ENCODE peak calls at places on chromosomes 16 and 17, in four cellular contexts. One of them, this sample, is unnamed.
A peak's percentile ranks its signal among the peaks of the same experiment; 100 is the strongest.

GRCh38 chr17:4807534-4808377 is 804 bp downstream of the PLD2 start:
- DNase-seq in bronchial epithelial cell: no peak
- DNase-seq in OCI-LY7: no peak
- DNase-seq in uterus: no peak
- DNase-seq in this sample: no peak

GRCh38 chr17:82338858-82339633 is 5.5 kb upstream of the SECTM1 start:
- DNase-seq in bronchial epithelial cell: peak; percentile 74
- DNase-seq in OCI-LY7: no peak
- DNase-seq in uterus: peak; percentile 66
- DNase-seq in this sample: no peak

GRCh38 chr16:53087101-53087500 is 32.3 kb downstream of the CHD9 start:
- DNase-seq in bronchial epithelial cell: no peak
- DNase-seq in OCI-LY7: no peak
- DNase-seq in uterus: no peak
- DNase-seq in this sample: no peak

GRCh38 chr17:14211778-14212177 is 24.9 kb downstream of the CDRT15 start:
- DNase-seq in bronchial epithelial cell: no peak
- DNase-seq in OCI-LY7: no peak
- DNase-seq in uterus: peak; percentile 27
- DNase-seq in this sample: no peak

GRCh38 chr17:3843935-3844516 is 2.0 kb downstream of the NCBP3 start:
- DNase-seq in bronchial epithelial cell: peak; percentile 55
- DNase-seq in OCI-LY7: peak; percentile 72
- DNase-seq in uterus: no peak
- DNase-seq in this sample: no peak

GRCh38 chr16:82391690-82392089 is 221.7 kb upstream of the MPHOSPH6 start:
- DNase-seq in bronchial epithelial cell: no peak
- DNase-seq in OCI-LY7: no peak
- DNase-seq in uterus: no peak
- DNase-seq in this sample: no peak

GRCh38 chr17:60630352-60630751 is 30.4 kb downstream of the PPM1D start:
- DNase-seq in bronchial epithelial cell: no peak
- DNase-seq in OCI-LY7: no peak
- DNase-seq in uterus: peak; percentile 31
- DNase-seq in this sample: no peak

GRCh38 chr16:84526794-84527485 is 22.5 kb upstream of the MEAK7 start:
- DNase-seq in bronchial epithelial cell: no peak
- DNase-seq in OCI-LY7: no peak
- DNase-seq in uterus: no peak
- DNase-seq in this sample: no peak

GRCh38 chr16:57666353-57667068 is 1.6 kb upstream of the ADGRG3 start:
- DNase-seq in bronchial epithelial cell: no peak
- DNase-seq in OCI-LY7: no peak
- DNase-seq in uterus: no peak
- DNase-seq in this sample: no peak

GRCh38 chr16:67022531-67023214 is 6.3 kb upstream of the CBFB start:
- DNase-seq in bronchial epithelial cell: no peak
- DNase-seq in OCI-LY7: no peak
- DNase-seq in uterus: no peak
- DNase-seq in this sample: no peak

GRCh38 chr17:83174859-83175550 is 95.6 kb downstream of the METRNL start:
- DNase-seq in bronchial epithelial cell: no peak
- DNase-seq in OCI-LY7: peak; percentile 35
- DNase-seq in uterus: no peak
- DNase-seq in this sample: peak; percentile 60

GRCh38 chr17:79778504-79779087 is 648 bp downstream of the CBX2 start:
- DNase-seq in bronchial epithelial cell: no peak
- DNase-seq in OCI-LY7: peak; percentile 65
- DNase-seq in uterus: no peak
- DNase-seq in this sample: no peak

GRCh38 chr16:84929421-84930297 is 81.7 kb downstream of the ZDHHC7 start:
- DNase-seq in bronchial epithelial cell: no peak
- DNase-seq in OCI-LY7: no peak
- DNase-seq in uterus: peak; percentile 82
- DNase-seq in this sample: no peak

GRCh38 chr16:54135361-54136275 is 151.0 kb downstream of the IRX3 start:
- DNase-seq in bronchial epithelial cell: peak; percentile 81
- DNase-seq in OCI-LY7: no peak
- DNase-seq in uterus: no peak
- DNase-seq in this sample: no peak

GRCh38 chr16:54361813-54362212 is 75.2 kb upstream of the IRX3 start:
- DNase-seq in bronchial epithelial cell: no peak
- DNase-seq in OCI-LY7: no peak
- DNase-seq in uterus: no peak
- DNase-seq in this sample: no peak

GRCh38 chr17:29358421-29358820 is 31.7 kb upstream of the TAOK1 start:
- DNase-seq in bronchial epithelial cell: peak; percentile 35
- DNase-seq in OCI-LY7: no peak
- DNase-seq in uterus: no peak
- DNase-seq in this sample: no peak

GRCh38 chr17:59464246-59464645 is 101.2 kb upstream of the DHX40 start:
- DNase-seq in bronchial epithelial cell: no peak
- DNase-seq in OCI-LY7: no peak
- DNase-seq in uterus: no peak
- DNase-seq in this sample: no peak

GRCh38 chr16:30533748-30534367 is 800 bp downstream of the ZNF747 start:
- DNase-seq in bronchial epithelial cell: no peak
- DNase-seq in OCI-LY7: peak; percentile 45
- DNase-seq in uterus: no peak
- DNase-seq in this sample: peak; percentile 72

GRCh38 chr16:79047337-79047736 is 553.2 kb downstream of the MAF start:
- DNase-seq in bronchial epithelial cell: peak; percentile 39
- DNase-seq in OCI-LY7: peak; percentile 27
- DNase-seq in uterus: no peak
- DNase-seq in this sample: no peak

GRCh38 chr17:39152134-39152884 is 872 bp upstream of the PLXDC1 start:
- DNase-seq in bronchial epithelial cell: no peak
- DNase-seq in OCI-LY7: no peak
- DNase-seq in uterus: peak; percentile 59
- DNase-seq in this sample: no peak

GRCh38 chr16:23678430-23679273 is at the start of gene PLK1:
- DNase-seq in bronchial epithelial cell: peak; percentile 70
- DNase-seq in OCI-LY7: peak; percentile 88
- DNase-seq in uterus: peak; percentile 62
- DNase-seq in this sample: peak; percentile 87

GRCh38 chr17:15490634-15491261 is 23.3 kb upstream of the CDRT4 start:
- DNase-seq in bronchial epithelial cell: peak; percentile 31
- DNase-seq in OCI-LY7: no peak
- DNase-seq in uterus: peak; percentile 28
- DNase-seq in this sample: no peak

GRCh38 chr16:66161942-66162341 is 204.5 kb upstream of the CDH5 start:
- DNase-seq in bronchial epithelial cell: no peak
- DNase-seq in OCI-LY7: no peak
- DNase-seq in uterus: no peak
- DNase-seq in this sample: no peak

GRCh38 chr17:32127156-32127897 is 15.0 kb upstream of the RHOT1 start:
- DNase-seq in bronchial epithelial cell: peak; percentile 62
- DNase-seq in OCI-LY7: peak; percentile 64
- DNase-seq in uterus: peak; percentile 76
- DNase-seq in this sample: peak; percentile 84

GRCh38 chr17:18961634-18962493 is 9.9 kb downstream of the SLC5A10 start:
- DNase-seq in bronchial epithelial cell: peak; percentile 35
- DNase-seq in OCI-LY7: no peak
- DNase-seq in uterus: no peak
- DNase-seq in this sample: peak; percentile 40

GRCh38 chr16:73028263-73028662 is 19.7 kb downstream of the ZFHX3 start:
- DNase-seq in bronchial epithelial cell: no peak
- DNase-seq in OCI-LY7: no peak
- DNase-seq in uterus: no peak
- DNase-seq in this sample: no peak

GRCh38 chr16:50123417-50123816 is 29.7 kb upstream of the TENT4B start:
- DNase-seq in bronchial epithelial cell: no peak
- DNase-seq in OCI-LY7: no peak
- DNase-seq in uterus: no peak
- DNase-seq in this sample: no peak

GRCh38 chr17:67260051-67260987 is 15.3 kb upstream of the HELZ start:
- DNase-seq in bronchial epithelial cell: peak; percentile 43
- DNase-seq in OCI-LY7: no peak
- DNase-seq in uterus: peak; percentile 41
- DNase-seq in this sample: no peak

GRCh38 chr17:41917192-41917591 is 1.6 kb downstream of the ACLY start:
- DNase-seq in bronchial epithelial cell: peak; percentile 27
- DNase-seq in OCI-LY7: no peak
- DNase-seq in uterus: no peak
- DNase-seq in this sample: no peak

GRCh38 chr16:10200823-10201571 is 18.8 kb upstream of the GRIN2A start:
- DNase-seq in bronchial epithelial cell: no peak
- DNase-seq in OCI-LY7: no peak
- DNase-seq in uterus: no peak
- DNase-seq in this sample: no peak

GRCh38 chr17:39863918-39864746 is at the start of gene IKZF3:
- DNase-seq in bronchial epithelial cell: peak; percentile 54
- DNase-seq in OCI-LY7: peak; percentile 82
- DNase-seq in uterus: peak; percentile 19
- DNase-seq in this sample: peak; percentile 92

GRCh38 chr17:29682054-29682453 is 59.3 kb upstream of the CORO6 start:
- DNase-seq in bronchial epithelial cell: no peak
- DNase-seq in OCI-LY7: peak; percentile 78
- DNase-seq in uterus: no peak
- DNase-seq in this sample: no peak

GRCh38 chr16:78489072-78489471 is 389.6 kb downstream of the WWOX start:
- DNase-seq in bronchial epithelial cell: no peak
- DNase-seq in OCI-LY7: no peak
- DNase-seq in uterus: no peak
- DNase-seq in this sample: no peak

GRCh38 chr17:54220829-54221228 is 398.1 kb downstream of the KIF2B start:
- DNase-seq in bronchial epithelial cell: no peak
- DNase-seq in OCI-LY7: no peak
- DNase-seq in uterus: no peak
- DNase-seq in this sample: no peak

DNA sequence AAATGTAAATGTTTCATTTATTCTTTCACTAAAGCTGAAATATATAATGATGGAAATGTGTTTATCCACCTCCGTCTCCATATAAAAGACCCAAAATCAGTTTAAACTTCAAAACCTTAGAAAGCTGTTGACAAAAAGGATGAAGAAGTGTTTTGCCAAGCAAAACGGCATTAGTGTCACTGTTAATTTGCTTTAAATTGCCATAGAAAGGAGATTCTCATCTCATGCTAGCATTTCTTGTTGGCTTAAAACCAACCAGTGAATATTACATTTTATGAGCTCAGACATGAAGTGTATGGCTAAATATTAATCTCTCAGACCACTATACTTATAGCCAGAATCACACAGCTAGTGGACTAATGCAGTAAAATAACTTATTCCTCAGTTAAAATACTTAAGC is 398.8 kb downstream of the KIF2B start:
- DNase-seq in bronchial epithelial cell: no peak
- DNase-seq in OCI-LY7: no peak
- DNase-seq in uterus: no peak
- DNase-seq in this sample: no peak
- H3K4me3 ChIP-seq in bronchial epithelial cell: no peak overlapping the region
- H3K4me3 ChIP-seq in OCI-LY7: no peak overlapping the region
- H3K4me3 ChIP-seq in uterus: no peak overlapping the region
- H3K4me3 ChIP-seq in this sample: no peak overlapping the region

DNA sequence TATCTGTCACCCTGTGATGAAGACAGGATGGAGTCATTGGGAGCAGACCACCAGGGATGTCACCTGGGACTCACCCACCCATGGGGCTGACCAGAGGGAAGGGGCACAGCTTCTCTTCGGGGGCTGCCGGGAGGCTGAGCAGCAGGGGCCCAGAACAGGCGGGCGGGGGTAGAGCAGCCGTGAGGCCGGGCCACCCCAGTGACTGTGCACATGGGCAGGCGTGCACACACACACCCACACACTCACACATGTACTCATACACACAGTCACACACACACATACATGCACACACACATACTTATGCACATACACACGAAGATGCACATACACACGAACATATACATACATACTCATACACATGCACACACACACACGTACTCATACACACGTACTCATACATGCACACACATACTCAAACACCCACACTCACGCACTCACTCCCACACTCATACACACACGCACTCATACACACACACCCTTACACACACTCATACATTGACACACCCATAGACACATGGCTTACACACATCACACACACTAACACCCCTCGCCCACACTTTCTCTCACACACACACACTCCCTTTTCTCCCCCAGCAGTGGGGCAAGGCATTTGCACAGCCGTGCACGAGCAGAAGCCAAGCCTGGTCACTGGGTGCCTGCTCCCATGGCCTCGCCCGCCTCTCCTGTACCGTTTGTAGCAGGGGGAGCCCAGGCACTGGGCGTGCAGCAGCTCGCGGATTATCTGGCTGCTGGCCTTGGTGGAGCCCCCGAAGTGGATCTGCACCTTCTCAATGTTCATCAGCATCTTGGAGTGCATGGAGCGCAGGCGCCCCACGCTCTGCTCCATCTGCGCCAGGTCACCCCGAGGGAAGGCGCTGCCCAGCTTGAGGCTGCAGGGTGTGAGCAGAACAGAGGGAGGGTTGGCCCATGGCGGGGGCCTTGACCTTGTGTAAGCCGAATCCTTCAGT is 12.4 kb downstream of the UBALD2 start:
- DNase-seq in bronchial epithelial cell: no peak
- DNase-seq in OCI-LY7: no peak
- DNase-seq in uterus: no peak
- DNase-seq in this sample: no peak
- H3K36me3 ChIP-seq in bronchial epithelial cell: no peaks in the 10 kb centered on the region
- H3K36me3 ChIP-seq in OCI-LY7: no peaks in the 10 kb centered on the region
- H3K36me3 ChIP-seq in uterus: no peaks in the 10 kb centered on the region
- H3K36me3 ChIP-seq in this sample: no peaks in the 10 kb centered on the region

DNA sequence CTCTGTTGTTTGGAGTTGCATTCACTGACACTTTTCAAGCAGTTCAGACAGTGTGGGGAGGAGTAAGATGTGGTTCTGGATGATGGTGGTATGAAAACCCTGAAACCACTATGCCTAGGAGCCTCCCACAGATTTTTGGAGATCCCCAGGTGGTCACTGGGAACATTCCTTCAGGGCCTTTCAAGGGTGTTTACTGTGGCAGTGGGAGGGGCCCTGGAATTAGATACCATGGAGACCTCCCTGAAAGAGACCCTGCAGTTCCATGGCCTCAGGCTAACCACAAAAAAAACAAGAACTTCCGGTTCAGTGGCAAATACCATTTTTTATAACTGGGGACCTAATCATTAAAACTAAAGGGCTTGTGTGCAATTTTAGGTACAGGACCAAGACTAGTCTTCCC is 79.9 kb downstream of the TMEM100 start:
- DNase-seq in bronchial epithelial cell: no peak
- DNase-seq in OCI-LY7: no peak
- DNase-seq in uterus: no peak
- DNase-seq in this sample: no peak
- H3K4me3 ChIP-seq in bronchial epithelial cell: no peak overlapping the region
- H3K4me3 ChIP-seq in OCI-LY7: no peak overlapping the region
- H3K4me3 ChIP-seq in uterus: no peak overlapping the region
- H3K4me3 ChIP-seq in this sample: no peak overlapping the region

GRCh38 chr17:75388476-75389030 is 16.9 kb downstream of the GRB2 start:
- DNase-seq in bronchial epithelial cell: no peak
- DNase-seq in OCI-LY7: no peak
- DNase-seq in uterus: no peak
- DNase-seq in this sample: no peak
- H3K36me3 ChIP-seq in bronchial epithelial cell: peaks cover 1% of the 10 kb centered on the region
- H3K36me3 ChIP-seq in OCI-LY7: peaks cover 94% of the 10 kb centered on the region
- H3K36me3 ChIP-seq in uterus: no peaks in the 10 kb centered on the region
- H3K36me3 ChIP-seq in this sample: peaks cover 3% of the 10 kb centered on the region

GRCh38 chr16:69322343-69322742 is 8.0 kb downstream of the PDF start:
- DNase-seq in bronchial epithelial cell: no peak
- DNase-seq in OCI-LY7: no peak
- DNase-seq in uterus: peak; percentile 5
- DNase-seq in this sample: no peak
- H3K4me3 ChIP-seq in bronchial epithelial cell: no peak overlapping the region
- H3K4me3 ChIP-seq in OCI-LY7: no peak overlapping the region
- H3K4me3 ChIP-seq in uterus: no peak overlapping the region
- H3K4me3 ChIP-seq in this sample: no peak overlapping the region